ENCODE peak calls at places on chromosomes 6 and 20, in ten cellular contexts. E is Peyer's patch, V is RWPE1, B is lower lobe of right lung, T is NCI-H1417 treated with DMSO at 0.1 percent for 48 hours, W is upper lobe of right lung, D is A172, N is naive B cell, G is NCI-H1436, U is GM04504. L is an unnamed sample.

GRCh38 chr6:168221497-168222079 is 98.0 kb downstream of the DACT2 start:
- DNase-seq in E (no peak), V (no peak), B (no peak), T (no peak), W (no peak), D (no peak), N (no peak), G (no peak), U (no peak), L (no peak)

GRCh38 chr20:47038581-47039560 is 144.2 kb downstream of the EYA2 start:
- DNase-seq in E (no peak), V (no peak), B (no peak), T (no peak), W (no peak), D (no peak), N (no peak), G (peak), U (no peak), L (no peak)

GRCh38 chr6:72712921-72713320 is 91.1 kb downstream of the KCNQ5 start:
- DNase-seq in E (no peak), V (no peak), B (no peak), T (no peak), W (no peak), D (no peak), N (no peak), G (no peak), U (no peak), L (no peak)

GRCh38 chr20:36808317-36809257 is 35.0 kb upstream of the DSN1 start:
- DNase-seq in E (peak), V (peak), B (peak), T (no peak), W (peak), D (peak), N (peak), G (peak), U (peak), L (peak)

GRCh38 chr20:17808357-17808756 is 108.6 kb downstream of the BANF2 start:
- DNase-seq in E (no peak), V (no peak), B (peak), T (no peak), W (no peak), D (no peak), N (no peak), G (no peak), U (peak), L (no peak)

GRCh38 chr20:25991756-25992130 is 295.1 kb upstream of the ZNF337 start:
- DNase-seq in E (no peak), V (no peak), B (no peak), T (no peak), W (no peak), D (no peak), N (no peak), G (no peak), U (no peak), L (peak)

GRCh38 chr6:35911871-35912653 is 8.8 kb downstream of the SRPK1 start:
- DNase-seq in E (no peak), V (no peak), B (no peak), T (no peak), W (no peak), D (no peak), N (no peak), G (no peak), U (no peak), L (no peak)

GRCh38 chr6:15264902-15265761 is 19.3 kb downstream of the JARID2 start:
- DNase-seq in E (no peak), V (no peak), B (peak), T (no peak), W (no peak), D (no peak), N (no peak), G (no peak), U (peak), L (no peak)

GRCh38 chr20:34445177-34446065 is 70.8 kb upstream of the DYNLRB1 start:
- DNase-seq in E (no peak), V (no peak), B (no peak), T (no peak), W (no peak), D (no peak), N (no peak), G (no peak), U (no peak), L (no peak)

GRCh38 chr20:37737806-37738442 is 44.1 kb downstream of the CTNNBL1 start:
- DNase-seq in E (no peak), V (no peak), B (no peak), T (no peak), W (no peak), D (no peak), N (no peak), G (no peak), U (no peak), L (no peak)

GRCh38 chr6:19851273-19852089 is 14.3 kb downstream of the ID4 start:
- DNase-seq in E (no peak), V (peak), B (no peak), T (peak), W (no peak), D (peak), N (no peak), G (peak), U (no peak), L (no peak)

GRCh38 chr6:146543211-146543939 is at the start of gene RAB32:
- DNase-seq in E (peak), V (peak), B (peak), T (no peak), W (peak), D (peak), N (no peak), G (no peak), U (peak), L (peak)

GRCh38 chr20:20614391-20614790 is 98.1 kb downstream of the RALGAPA2 start:
- DNase-seq in E (no peak), V (no peak), B (no peak), T (no peak), W (no peak), D (no peak), N (no peak), G (no peak), U (no peak), L (no peak)

GRCh38 chr20:52469143-52469542 is 277.6 kb upstream of the ZFP64 start:
- DNase-seq in E (no peak), V (no peak), B (no peak), T (no peak), W (no peak), D (no peak), N (no peak), G (no peak), U (no peak), L (no peak)

GRCh38 chr20:37311710-37312355 is 22.4 kb downstream of the MANBAL start:
- DNase-seq in E (no peak), V (no peak), B (no peak), T (no peak), W (no peak), D (no peak), N (no peak), G (no peak), U (no peak), L (no peak)

GRCh38 chr6:88472731-88473130 is 306.6 kb upstream of the CNR1 start:
- DNase-seq in E (no peak), V (no peak), B (no peak), T (no peak), W (no peak), D (no peak), N (no peak), G (no peak), U (no peak), L (no peak)

GRCh38 chr6:142374090-142374783 is 72.4 kb downstream of the ADGRG6 start:
- DNase-seq in E (no peak), V (no peak), B (no peak), T (no peak), W (no peak), D (no peak), N (no peak), G (no peak), U (no peak), L (no peak)

GRCh38 chr6:130293800-130294199 is 71.0 kb upstream of the SAMD3 start:
- DNase-seq in E (no peak), V (peak), B (no peak), T (no peak), W (no peak), D (peak), N (peak), G (no peak), U (peak), L (no peak)

GRCh38 chr6:167685654-167686053 is 141.1 kb upstream of the AFDN start:
- DNase-seq in E (peak), V (no peak), B (no peak), T (no peak), W (no peak), D (no peak), N (no peak), G (no peak), U (no peak), L (peak)

GRCh38 chr6:35080821-35081425 is 60.2 kb downstream of the TCP11 start:
- DNase-seq in E (peak), V (no peak), B (no peak), T (no peak), W (peak), D (no peak), N (no peak), G (no peak), U (no peak), L (peak)

GRCh38 chr6:115896538-115897129 is 164.1 kb downstream of the FRK start:
- DNase-seq in E (no peak), V (peak), B (no peak), T (no peak), W (no peak), D (peak), N (no peak), G (peak), U (peak), L (no peak)

GRCh38 chr6:291697-292505 is at the start of gene DUSP22:
- DNase-seq in E (peak), V (peak), B (peak), T (no peak), W (peak), D (peak), N (peak), G (no peak), U (peak), L (peak)

GRCh38 chr6:10316327-10316726 is 98.5 kb downstream of the TFAP2A start:
- DNase-seq in E (no peak), V (peak), B (no peak), T (peak), W (no peak), D (peak), N (no peak), G (no peak), U (peak), L (no peak)